ENCODE peak calls at places on chromosome 13, in five cellular contexts. O is BE2C, J is Peyer's patch, Q is astrocyte of the spinal cord, B is lung. W is an unnamed sample.

GRCh38 chr13:54890976-54891375 is 1862.4 kb downstream of the OLFM4 start:
- DNase-seq in Q (no peak), J (no peak), O (no peak), B (no peak), W (no peak)

GRCh38 chr13:44755872-44756271 is 179.7 kb upstream of the TSC22D1 start:
- DNase-seq in O (no peak), J (no peak), B (no peak), Q (peak), W (peak)

GRCh38 chr13:65497265-65497664 is 1732.9 kb downstream of the PCDH9 start:
- DNase-seq in Q (peak), B (no peak), O (no peak), J (no peak), W (peak)

GRCh38 chr13:44576396-44577235 is 486 bp upstream of the TSC22D1 start:
- DNase-seq in J (peak), B (no peak), O (peak), Q (no peak), W (no peak)

GRCh38 chr13:113906566-113906965 is 42.7 kb upstream of the GAS6 start:
- DNase-seq in J (no peak), O (no peak), B (peak), Q (no peak), W (no peak)

GRCh38 chr13:24923305-24923640 is 159.3 kb downstream of the RNF17 start:
- DNase-seq in B (no peak), J (no peak), Q (peak), O (no peak), W (peak)

GRCh38 chr13:26984337-26984736 is 187.3 kb downstream of the USP12 start:
- DNase-seq in Q (no peak), O (no peak), B (no peak), J (no peak), W (no peak)

GRCh38 chr13:114141261-114141996 is 9.0 kb upstream of the RASA3 start:
- DNase-seq in J (no peak), B (no peak), Q (no peak), O (no peak), W (no peak)

GRCh38 chr13:111344471-111345191 is 24.2 kb downstream of the TEX29 start:
- DNase-seq in B (peak), Q (peak), O (no peak), J (no peak), W (peak)

GRCh38 chr13:35979378-35979911 is 151.7 kb downstream of the DCLK1 start:
- DNase-seq in O (no peak), B (peak), J (peak), Q (peak), W (peak)

GRCh38 chr13:113485545-113485944 is 5.0 kb downstream of the DCUN1D2 start:
- DNase-seq in B (no peak), J (no peak), O (peak), Q (no peak), W (no peak)

GRCh38 chr13:105918842-105919741 is 616.4 kb downstream of the EFNB2 start:
- DNase-seq in B (no peak), Q (peak), O (peak), J (no peak), W (peak)

GRCh38 chr13:95564948-95565347 is 12.4 kb downstream of the CLDN10 start:
- DNase-seq in Q (peak), B (no peak), J (no peak), O (no peak), W (peak)

GRCh38 chr13:33494596-33495214 is 209.2 kb upstream of the STARD13 start:
- DNase-seq in Q (peak), O (no peak), J (no peak), B (no peak), W (peak)

GRCh38 chr13:53240316-53240715 is 211.7 kb downstream of the OLFM4 start:
- DNase-seq in Q (no peak), O (no peak), J (no peak), B (no peak), W (no peak)

GRCh38 chr13:98396071-98396710 is 180.7 kb downstream of the STK24 start:
- DNase-seq in O (no peak), Q (no peak), B (no peak), J (no peak), W (no peak)

GRCh38 chr13:25798998-25799397 is 252.8 kb downstream of the SHISA2 start:
- DNase-seq in B (no peak), J (no peak), Q (no peak), O (no peak), W (no peak)

GRCh38 chr13:37797606-37798005 is 72.0 kb downstream of the TRPC4 start:
- DNase-seq in Q (no peak), J (no peak), O (no peak), B (no peak), W (no peak)

GRCh38 chr13:20831933-20832332 is 58.2 kb upstream of the EEF1AKMT1 start:
- DNase-seq in O (no peak), B (no peak), J (no peak), Q (no peak), W (no peak)
- H3K4me3 ChIP-seq in O (no peak), B (no peak), J (no peak), Q (no peak), W (no peak)

GRCh38 chr13:79056706-79057105 is 349.3 kb downstream of the RBM26 start:
- DNase-seq in Q (no peak), O (no peak), J (no peak), B (no peak), W (no peak)
- TF ChIP-seq CTCF in Q (no peak), O (peak), J (no peak), B (no peak), W (no peak)

GRCh38 chr13:109776575-109776974 is 9.8 kb downstream of the IRS2 start:
- DNase-seq in B (no peak), O (no peak), J (no peak), Q (peak), W (no peak)
- H3K4me3 ChIP-seq in B (no peak), O (no peak), J (no peak), Q (no peak), W (no peak)

DNA sequence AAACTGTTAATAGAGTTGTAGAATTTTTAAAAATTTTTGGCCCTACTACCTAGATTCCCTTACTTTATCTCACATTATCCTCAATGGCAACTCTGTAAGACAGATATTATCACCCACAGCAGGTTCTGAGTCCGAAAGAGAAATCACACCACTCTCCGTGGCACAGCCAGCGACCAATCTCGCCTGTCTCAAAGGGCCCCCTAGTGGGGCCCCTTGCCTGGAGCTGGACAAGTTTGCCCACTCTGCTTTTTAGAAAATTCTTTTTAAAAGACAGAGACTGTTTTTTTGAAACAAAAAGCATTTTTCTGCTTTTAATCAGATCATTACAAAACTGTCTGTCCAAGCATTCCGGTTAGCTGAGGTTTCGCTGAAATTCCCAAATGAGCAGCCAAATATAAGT is 21.7 kb downstream of the PHF11 start:
- DNase-seq in O (peak), B (no peak), J (no peak), Q (no peak), W (no peak)
- TF ChIP-seq CTCF in O (peak), B (no peak), J (peak), Q (peak), W (peak)

DNA sequence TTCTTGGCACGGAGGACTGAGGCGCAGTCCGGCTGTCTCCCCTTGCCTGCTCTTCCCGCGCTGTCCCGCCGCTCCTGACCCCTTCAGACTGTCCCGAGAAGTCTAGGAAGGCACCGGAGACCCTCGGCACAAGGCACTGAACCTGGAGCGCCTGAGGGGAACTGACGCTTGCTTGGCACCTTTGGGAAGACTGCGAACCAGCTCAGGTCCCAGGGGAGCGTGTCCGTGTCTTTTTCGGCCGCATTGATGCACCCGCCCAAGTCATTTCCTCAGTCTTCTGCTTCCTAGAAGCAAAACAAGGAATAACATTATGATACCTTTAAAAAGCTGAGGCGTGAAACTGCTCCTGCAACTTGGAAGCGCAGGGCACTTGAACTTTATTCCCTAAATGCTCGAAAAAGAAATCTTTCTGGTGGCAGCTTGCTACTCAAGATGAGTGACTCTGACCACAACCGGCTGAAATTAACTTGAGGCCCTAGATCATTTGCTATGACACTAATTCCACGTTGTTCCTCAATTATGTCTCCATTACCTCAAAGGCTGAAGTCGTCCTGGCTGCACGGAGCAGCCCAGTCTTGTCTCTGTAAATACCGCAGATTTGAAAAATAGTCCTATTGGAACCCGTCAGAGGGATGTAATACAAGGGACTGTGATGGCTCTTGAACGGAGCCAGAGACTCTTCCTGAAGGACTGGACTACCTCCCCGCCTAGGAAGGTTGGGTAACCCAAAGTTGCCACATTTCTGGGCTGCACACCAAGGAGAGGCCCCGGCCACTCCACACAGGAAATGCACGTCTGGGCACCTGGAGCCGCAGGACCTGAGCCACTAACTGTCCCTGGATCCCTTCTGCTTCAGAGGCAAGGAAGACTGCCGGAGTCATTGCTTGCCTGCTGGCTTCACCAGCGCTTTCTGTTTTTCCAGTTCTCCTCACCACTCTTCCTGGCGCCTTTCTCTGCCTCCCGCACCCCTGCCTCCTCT is 947 bp upstream of the FLT1 start:
- DNase-seq in O (no peak), Q (no peak), J (no peak), B (no peak), W (no peak)
- H3K4me3 ChIP-seq in O (peak), Q (no peak), J (peak), B (no peak), W (peak)

GRCh38 chr13:73169971-73170370 is 111.2 kb downstream of the KLF5 start:
- DNase-seq in Q (no peak), O (no peak), B (no peak), J (no peak), W (no peak)

GRCh38 chr13:73171242-73171641 is 112.4 kb downstream of the KLF5 start:
- DNase-seq in O (no peak), J (no peak), Q (no peak), B (no peak), W (no peak)

GRCh38 chr13:73167046-73167820 is 108.4 kb downstream of the KLF5 start:
- DNase-seq in Q (no peak), O (no peak), J (no peak), B (no peak), W (no peak)

GRCh38 chr13:73168226-73168992 is 109.6 kb downstream of the KLF5 start:
- DNase-seq in O (no peak), Q (peak), J (no peak), B (no peak), W (no peak)

GRCh38 chr13:73168993-73169401 is 110.2 kb downstream of the KLF5 start:
- DNase-seq in Q (peak), O (no peak), J (no peak), B (no peak), W (no peak)
- TF ChIP-seq CTCF in Q (no peak), O (no peak), J (no peak), B (no peak), W (no peak)

GRCh38 chr13:76708138-76708537 is 178.1 kb downstream of the KCTD12 start:
- DNase-seq in Q (no peak), J (no peak), B (no peak), O (no peak), W (no peak)

GRCh38 chr13:76715043-76715442 is 171.2 kb downstream of the KCTD12 start:
- DNase-seq in J (no peak), O (no peak), Q (no peak), B (no peak), W (no peak)

GRCh38 chr13:76713280-76713679 is 172.9 kb downstream of the KCTD12 start:
- DNase-seq in B (no peak), Q (no peak), O (no peak), J (no peak), W (no peak)

GRCh38 chr13:76709851-76710250 is 176.4 kb downstream of the KCTD12 start:
- DNase-seq in Q (no peak), O (no peak), J (no peak), B (no peak), W (peak)

DNA sequence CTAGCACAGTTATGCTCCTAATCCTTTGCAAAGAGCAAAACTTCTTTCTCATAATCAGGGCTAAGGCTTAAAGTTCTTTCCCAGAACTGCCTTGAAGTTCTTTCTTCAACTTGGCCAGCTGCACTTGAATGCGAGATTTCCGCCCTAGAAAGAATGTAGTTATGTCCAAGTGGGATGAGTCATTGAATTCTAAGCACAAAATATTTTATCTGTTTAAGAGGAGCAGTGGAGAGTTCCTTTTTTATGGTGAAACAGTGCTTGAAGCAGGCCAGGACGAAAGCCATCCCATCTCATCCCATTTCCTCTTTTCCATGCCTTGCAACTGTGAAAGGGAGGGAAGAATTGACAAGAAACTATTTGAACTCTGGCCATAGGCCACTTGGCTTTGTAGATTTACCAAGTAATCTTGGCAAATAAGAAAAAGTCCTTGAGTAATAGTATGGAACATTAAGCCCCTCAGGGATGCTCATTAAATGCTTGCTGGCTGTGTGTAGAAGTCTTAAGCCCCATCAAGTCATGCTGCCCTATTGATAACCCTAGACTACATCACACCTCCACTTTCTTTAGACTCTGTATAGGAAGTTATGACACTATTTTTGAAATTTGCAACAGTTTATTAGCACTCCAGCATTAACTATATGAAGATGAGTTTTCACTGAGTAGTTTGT is 174.6 kb downstream of the KCTD12 start:
- DNase-seq in Q (peak), J (no peak), B (no peak), O (no peak), W (peak)
- H3K4me3 ChIP-seq in Q (no peak), J (no peak), B (no peak), O (no peak), W (no peak)

GRCh38 chr13:50085063-50085462 is 69.8 kb downstream of the KCNRG start:
- DNase-seq in Q (peak), J (no peak), B (no peak), O (no peak), W (no peak)
- TF ChIP-seq CTCF in Q (peak), J (peak), B (peak), O (peak), W (peak)

GRCh38 chr13:75220238-75220542 is 261.8 kb downstream of the TBC1D4 start:
- DNase-seq in Q (no peak), O (no peak), B (no peak), J (no peak), W (no peak)
- H3K4me3 ChIP-seq in Q (no peak), O (no peak), B (no peak), J (no peak), W (no peak)

GRCh38 chr13:101209206-101209893 is 207.0 kb downstream of the NALCN start:
- DNase-seq in Q (no peak), B (no peak), J (no peak), O (no peak), W (no peak)
- TF ChIP-seq CTCF in Q (no peak), B (no peak), J (no peak), O (no peak), W (no peak)

W was measured in foreskin fibroblast.